ENCODE peak calls at places on chromosomes 1 and 21, in four cellular contexts. One of them, this sample, is unnamed.

GRCh38 chr21:45818276-45818903 is 163.2 kb upstream of the COL6A1 start:
- DNase-seq in HCT116: no peak
- DNase-seq in K562: no peak
- DNase-seq in HepG2: no peak
- DNase-seq in this sample: no peak

GRCh38 chr1:91929246-91929645 is 20.0 kb upstream of the BRDT start:
- DNase-seq in K562: no peak
- DNase-seq in HCT116: no peak
- DNase-seq in HepG2: peak
- DNase-seq in this sample: no peak

GRCh38 chr1:203268901-203269653 is 36.2 kb upstream of the BTG2 start:
- DNase-seq in HCT116: peak
- DNase-seq in K562: peak
- DNase-seq in HepG2: peak
- DNase-seq in this sample: peak

GRCh38 chr1:198084509-198084908 is 72.3 kb upstream of the NEK7 start:
- DNase-seq in HCT116: no peak
- DNase-seq in HepG2: no peak
- DNase-seq in K562: no peak
- DNase-seq in this sample: no peak

GRCh38 chr1:29171089-29171488 is 10.6 kb downstream of the SRSF4 start:
- DNase-seq in K562: no peak
- DNase-seq in HCT116: no peak
- DNase-seq in HepG2: no peak
- DNase-seq in this sample: no peak

GRCh38 chr1:82525378-82525777 is 724.6 kb downstream of the ADGRL2 start:
- DNase-seq in K562: no peak
- DNase-seq in HCT116: no peak
- DNase-seq in HepG2: no peak
- DNase-seq in this sample: no peak

GRCh38 chr21:23543334-23543733 is 2063.9 kb downstream of the MRPL39 start:
- DNase-seq in HCT116: no peak
- DNase-seq in HepG2: no peak
- DNase-seq in K562: no peak
- DNase-seq in this sample: no peak

GRCh38 chr1:161188381-161188780 is 10.5 kb downstream of the ADAMTS4 start:
- DNase-seq in K562: no peak
- DNase-seq in HCT116: no peak
- DNase-seq in HepG2: no peak
- DNase-seq in this sample: no peak

GRCh38 chr1:234962340-234962989 is 166.2 kb downstream of the TOMM20 start:
- DNase-seq in K562: peak
- DNase-seq in HepG2: peak
- DNase-seq in HCT116: no peak
- DNase-seq in this sample: no peak

GRCh38 chr1:209564904-209565303 is 18.6 kb upstream of the CAMK1G start:
- DNase-seq in K562: no peak
- DNase-seq in HCT116: no peak
- DNase-seq in HepG2: no peak
- DNase-seq in this sample: no peak

GRCh38 chr1:172581779-172582178 is 48.8 kb downstream of the SUCO start:
- DNase-seq in HCT116: no peak
- DNase-seq in HepG2: no peak
- DNase-seq in K562: no peak
- DNase-seq in this sample: no peak

GRCh38 chr1:29703596-29703995 is 467.3 kb downstream of the PTPRU start:
- DNase-seq in HepG2: no peak
- DNase-seq in K562: peak
- DNase-seq in HCT116: no peak
- DNase-seq in this sample: no peak

GRCh38 chr1:13757693-13758092 is 57.7 kb downstream of the PRDM2 start:
- DNase-seq in HCT116: no peak
- DNase-seq in HepG2: no peak
- DNase-seq in K562: no peak
- DNase-seq in this sample: no peak

GRCh38 chr1:116908266-116908665 is 1.4 kb upstream of the PTGFRN start:
- DNase-seq in HCT116: no peak
- DNase-seq in HepG2: no peak
- DNase-seq in K562: no peak
- DNase-seq in this sample: no peak

GRCh38 chr1:116908821-116909510 is 750 bp upstream of the PTGFRN start:
- DNase-seq in K562: no peak
- DNase-seq in HepG2: no peak
- DNase-seq in HCT116: no peak
- DNase-seq in this sample: no peak

GRCh38 chr1:116911166-116911553 is 1.4 kb downstream of the PTGFRN start:
- DNase-seq in K562: peak
- DNase-seq in HCT116: no peak
- DNase-seq in HepG2: no peak
- DNase-seq in this sample: no peak

GRCh38 chr1:116910379-116911165 is 856 bp downstream of the PTGFRN start:
- DNase-seq in HCT116: no peak
- DNase-seq in HepG2: peak
- DNase-seq in K562: peak
- DNase-seq in this sample: no peak

GRCh38 chr1:116909511-116910378 is at the start of gene PTGFRN:
- DNase-seq in K562: peak
- DNase-seq in HCT116: peak
- DNase-seq in HepG2: no peak
- DNase-seq in this sample: no peak
- TF ChIP-seq TCF7L2 in K562: no peak
- TF ChIP-seq TCF7L2 in HCT116: no peak
- TF ChIP-seq TCF7L2 in HepG2: no peak
- TF ChIP-seq TCF7L2 in this sample: no peak

GRCh38 chr1:156858959-156859522 is at the start of gene INSRR:
- DNase-seq in HepG2: no peak
- DNase-seq in K562: peak
- DNase-seq in HCT116: no peak
- DNase-seq in this sample: no peak
- TF ChIP-seq TCF7L2 in HepG2: no peak
- TF ChIP-seq TCF7L2 in K562: no peak
- TF ChIP-seq TCF7L2 in HCT116: no peak
- TF ChIP-seq TCF7L2 in this sample: no peak

GRCh38 chr21:34949499-34949898 is 99.6 kb downstream of the RUNX1 start:
- DNase-seq in K562: no peak
- DNase-seq in HepG2: no peak
- DNase-seq in HCT116: no peak
- DNase-seq in this sample: no peak
- TF ChIP-seq TCF7L2 in K562: no peak
- TF ChIP-seq TCF7L2 in HepG2: no peak
- TF ChIP-seq TCF7L2 in HCT116: no peak
- TF ChIP-seq TCF7L2 in this sample: no peak

GRCh38 chr1:20401405-20402010 is 84.5 kb downstream of the CAMK2N1 start:
- DNase-seq in HCT116: no peak
- DNase-seq in HepG2: no peak
- DNase-seq in K562: no peak
- DNase-seq in this sample: no peak

GRCh38 chr1:20404466-20404865 is 81.5 kb downstream of the CAMK2N1 start:
- DNase-seq in K562: no peak
- DNase-seq in HepG2: no peak
- DNase-seq in HCT116: no peak
- DNase-seq in this sample: no peak

GRCh38 chr1:20403423-20404145 is 82.4 kb downstream of the CAMK2N1 start:
- DNase-seq in K562: no peak
- DNase-seq in HepG2: no peak
- DNase-seq in HCT116: no peak
- DNase-seq in this sample: no peak

GRCh38 chr1:20400341-20401177 is 85.5 kb downstream of the CAMK2N1 start:
- DNase-seq in HCT116: no peak
- DNase-seq in HepG2: no peak
- DNase-seq in K562: no peak
- DNase-seq in this sample: no peak

DNA sequence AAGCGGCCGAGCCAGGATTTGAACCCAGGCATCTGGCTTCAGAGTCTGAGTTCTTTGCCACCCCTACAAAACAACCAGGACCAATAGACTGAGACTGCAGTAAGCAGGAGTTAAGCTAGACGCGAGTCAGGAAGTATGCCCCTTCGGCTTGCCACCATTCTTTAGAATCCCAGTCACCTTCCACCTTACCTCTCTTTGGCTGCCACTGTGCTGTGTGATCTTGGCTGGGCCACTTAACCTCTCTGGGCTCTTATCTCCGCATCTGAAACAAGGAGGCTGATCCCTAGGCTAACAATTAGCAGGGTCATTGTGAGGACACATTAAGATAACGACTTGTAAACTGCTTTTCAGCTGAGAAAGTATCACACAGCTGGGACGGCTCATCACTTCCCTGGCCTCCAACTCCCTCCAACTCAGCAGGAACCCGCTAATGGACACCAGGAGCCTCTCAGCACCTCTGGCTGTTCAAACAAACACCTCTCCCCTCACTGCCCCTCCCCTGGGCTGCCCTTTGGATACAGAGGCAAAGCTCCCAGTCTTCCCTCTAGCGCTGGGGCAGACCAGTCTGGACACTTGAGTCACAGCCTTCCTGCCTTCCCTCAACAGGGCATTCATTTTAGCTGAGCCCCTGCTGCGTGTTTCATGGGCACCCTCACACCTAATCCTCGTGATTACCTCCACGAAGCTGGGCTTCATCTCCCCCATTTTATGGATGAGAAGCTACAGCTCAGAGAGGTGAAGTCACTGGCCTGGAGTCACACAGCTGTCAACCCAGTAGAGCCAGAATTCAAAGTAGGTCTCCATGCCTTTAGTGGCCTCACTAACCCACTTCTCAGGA is 83.2 kb downstream of the CAMK2N1 start:
- DNase-seq in HCT116: no peak
- DNase-seq in HepG2: no peak
- DNase-seq in K562: no peak
- DNase-seq in this sample: no peak
- TF ChIP-seq TCF7L2 in HCT116: no peak
- TF ChIP-seq TCF7L2 in HepG2: no peak
- TF ChIP-seq TCF7L2 in K562: no peak
- TF ChIP-seq TCF7L2 in this sample: no peak

This sample was measured in Panc1.